ENCODE peak calls at places on chromosome 21, in nine cellular contexts. X, A, D, E, K, O, Z, W and V are unnamed samples.
A peak's percentile ranks its signal among the peaks of the same experiment; 100 is the strongest.

GRCh38 chr21:41598561-41599511 is 90.9 kb upstream of the TMPRSS2 start:
- DNase-seq in X (no peak), A (no peak), D (no peak), E (no peak), K (peak; percentile 20), O (no peak), Z (peak; percentile 87), W (no peak), V (peak; percentile 16)

GRCh38 chr21:46559291-46559983 is 45.4 kb downstream of the S100B start:
- DNase-seq in X (no peak), A (no peak), D (no peak), E (no peak), K (peak; percentile 71), O (no peak), Z (peak; percentile 25), W (no peak), V (peak; percentile 44)

GRCh38 chr21:42621166-42621827 is 32.1 kb upstream of the PDE9A start:
- DNase-seq in X (no peak), A (no peak), D (no peak), E (no peak), K (no peak), O (no peak), Z (no peak), W (peak; percentile 51), V (no peak)

GRCh38 chr21:28371713-28372112 is 621.0 kb downstream of the LTN1 start:
- DNase-seq in X (no peak), A (no peak), D (no peak), E (no peak), K (no peak), O (no peak), Z (no peak), W (no peak), V (no peak)

GRCh38 chr21:46509760-46510159 is 51.1 kb downstream of the DIP2A start:
- DNase-seq in X (no peak), A (no peak), D (no peak), E (no peak), K (no peak), O (no peak), Z (peak; percentile 95), W (no peak), V (no peak)

GRCh38 chr21:41600556-41600955 is 92.6 kb upstream of the TMPRSS2 start:
- DNase-seq in X (no peak), A (no peak), D (no peak), E (no peak), K (no peak), O (no peak), Z (no peak), W (no peak), V (no peak)

GRCh38 chr21:16004121-16004520 is 274.3 kb downstream of the USP25 start:
- DNase-seq in X (no peak), A (no peak), D (no peak), E (no peak), K (no peak), O (no peak), Z (no peak), W (no peak), V (peak; percentile 11)

GRCh38 chr21:39117571-39117970 is 65.7 kb downstream of the PSMG1 start:
- DNase-seq in X (no peak), A (no peak), D (no peak), E (no peak), K (no peak), O (no peak), Z (no peak), W (no peak), V (no peak)

GRCh38 chr21:15754640-15755039 is 24.9 kb downstream of the USP25 start:
- DNase-seq in X (no peak), A (no peak), D (no peak), E (no peak), K (no peak), O (no peak), Z (no peak), W (no peak), V (peak; percentile 27)

GRCh38 chr21:33402011-33402979 is 918 bp upstream of the IFNGR2 start:
- DNase-seq in X (no peak), A (peak; percentile 82), D (peak; percentile 61), E (peak; percentile 65), K (peak; percentile 60), O (peak; percentile 51), Z (peak; percentile 40), W (peak; percentile 90), V (peak; percentile 21)

GRCh38 chr21:46180079-46180722 is 4.1 kb downstream of the SPATC1L start:
- DNase-seq in X (no peak), A (no peak), D (peak; percentile 23), E (no peak), K (no peak), O (no peak), Z (no peak), W (no peak), V (no peak)

GRCh38 chr21:36450511-36450910 is 29.4 kb downstream of the CLDN14 start:
- DNase-seq in X (no peak), A (no peak), D (no peak), E (no peak), K (no peak), O (no peak), Z (no peak), W (no peak), V (peak; percentile 32)

GRCh38 chr21:14870841-14871126 is 194.0 kb downstream of the NRIP1 start:
- DNase-seq in X (no peak), A (no peak), D (no peak), E (no peak), K (no peak), O (no peak), Z (no peak), W (no peak), V (no peak)

GRCh38 chr21:30395731-30396130 is at the start of gene KRTAP13-1:
- DNase-seq in X (no peak), A (no peak), D (no peak), E (no peak), K (no peak), O (no peak), Z (no peak), W (no peak), V (no peak)

GRCh38 chr21:30391615-30392014 is 4.2 kb upstream of the KRTAP13-1 start:
- DNase-seq in X (no peak), A (no peak), D (no peak), E (no peak), K (no peak), O (no peak), Z (no peak), W (no peak), V (no peak)
- TF ChIP-seq CTCF in X (no peak), A (no peak), D (no peak), E (no peak), K (no peak), O (no peak), Z (no peak), W (no peak), V (no peak)

GRCh38 chr21:27277122-27277521 is 310.2 kb upstream of the ADAMTS5 start:
- DNase-seq in X (no peak), A (no peak), D (no peak), E (no peak), K (no peak), O (no peak), Z (no peak), W (no peak), V (no peak)
- H3K4me1 ChIP-seq in X (peaks cover 6% of the 10 kb centered on the region), A (no peaks in the 10 kb centered on the region), D (peaks cover 6% of the 10 kb centered on the region), E (peaks cover 5% of the 10 kb centered on the region), K (no peaks in the 10 kb centered on the region), O (peaks cover 6% of the 10 kb centered on the region), Z (peaks cover 3% of the 10 kb centered on the region), W (no peaks in the 10 kb centered on the region), V (no peaks in the 10 kb centered on the region)

GRCh38 chr21:44392916-44393315 is 39.5 kb downstream of the TRPM2 start:
- DNase-seq in X (no peak), A (no peak), D (no peak), E (no peak), K (no peak), O (no peak), Z (no peak), W (no peak), V (no peak)

GRCh38 chr21:44395260-44395659 is 41.8 kb downstream of the TRPM2 start:
- DNase-seq in X (no peak), A (no peak), D (no peak), E (no peak), K (no peak), O (no peak), Z (no peak), W (no peak), V (no peak)

GRCh38 chr21:44392185-44392584 is 38.8 kb downstream of the TRPM2 start:
- DNase-seq in X (no peak), A (no peak), D (no peak), E (no peak), K (no peak), O (no peak), Z (no peak), W (no peak), V (no peak)

GRCh38 chr21:44397431-44398031 is 44.1 kb downstream of the TRPM2 start:
- DNase-seq in X (no peak), A (no peak), D (no peak), E (no peak), K (no peak), O (no peak), Z (no peak), W (no peak), V (no peak)

DNA sequence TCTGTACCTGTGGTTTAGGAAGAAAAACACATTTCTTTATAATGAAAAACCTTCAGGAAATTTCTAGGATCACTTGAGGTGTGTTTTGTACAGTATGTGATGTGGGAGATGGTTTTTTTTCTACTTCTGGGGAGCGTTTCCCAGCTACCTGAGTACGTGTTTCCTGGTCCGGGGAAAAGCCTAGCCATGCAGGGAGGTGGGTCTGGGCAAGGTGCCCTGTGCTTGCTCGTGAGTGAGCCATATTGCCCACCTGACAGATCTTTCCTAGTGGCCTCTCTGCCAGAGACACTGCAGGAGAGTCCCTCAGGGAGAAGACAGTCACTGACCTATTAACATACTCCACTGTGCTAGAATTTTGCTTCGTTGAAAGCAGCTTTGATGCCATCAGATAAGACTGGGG is 41.3 kb downstream of the TRPM2 start:
- DNase-seq in X (no peak), A (no peak), D (no peak), E (no peak), K (no peak), O (no peak), Z (no peak), W (no peak), V (no peak)
- H3K9me3 ChIP-seq in X (no peaks in the 10 kb centered on the region), A (no peaks in the 10 kb centered on the region), D (no peaks in the 10 kb centered on the region), E (no peaks in the 10 kb centered on the region), K (no peaks in the 10 kb centered on the region), O (peaks cover 4% of the 10 kb centered on the region), Z (no peaks in the 10 kb centered on the region), W (no peaks in the 10 kb centered on the region), V (no peaks in the 10 kb centered on the region)

DNA sequence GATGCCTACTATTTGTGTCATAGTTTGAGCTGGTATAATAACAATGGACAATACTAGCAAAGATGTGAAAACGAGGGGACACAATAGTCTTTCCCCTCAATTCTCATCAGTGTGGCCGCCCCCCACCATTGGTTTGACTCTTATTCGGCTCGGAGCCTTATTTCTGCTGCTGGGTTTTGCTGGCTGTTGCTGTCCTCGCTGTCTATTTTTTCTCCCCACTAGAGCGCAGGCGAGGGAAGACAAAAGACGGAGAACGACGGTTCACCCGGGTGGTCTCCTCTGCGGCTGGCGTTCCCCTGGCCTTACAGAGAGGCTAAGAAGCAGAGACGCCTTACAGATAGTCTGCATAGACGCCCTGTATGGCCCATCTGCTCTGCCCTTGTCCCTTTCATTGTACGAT is 19.4 kb downstream of the CLIC6 start:
- DNase-seq in X (no peak), A (peak; percentile 69), D (peak; percentile 66), E (no peak), K (peak; percentile 34), O (no peak), Z (no peak), W (no peak), V (peak; percentile 51)
- TF ChIP-seq CTCF in X (no peak), A (no peak), D (no peak), E (no peak), K (peak; percentile 73), O (no peak), Z (no peak), W (no peak), V (peak; percentile 55)

GRCh38 chr21:31714741-31715365 is 17.1 kb downstream of the SCAF4 start:
- DNase-seq in X (no peak), A (no peak), D (no peak), E (no peak), K (no peak), O (no peak), Z (no peak), W (no peak), V (no peak)
- H3K4me1 ChIP-seq in X (peaks cover 55% of the 10 kb centered on the region), A (peaks cover 58% of the 10 kb centered on the region), D (peaks cover 5% of the 10 kb centered on the region), E (peaks cover 60% of the 10 kb centered on the region), K (peaks cover 35% of the 10 kb centered on the region), O (peaks cover 59% of the 10 kb centered on the region), Z (no peaks in the 10 kb centered on the region), W (peaks cover 98% of the 10 kb centered on the region), V (peaks cover 15% of the 10 kb centered on the region)